ENCODE peak calls at places on chromosomes 6 and 20, in six cellular contexts. Y, K, B, H, G and M are unnamed samples.
A peak's percentile ranks its signal among the peaks of the same experiment; 100 is the strongest.

GRCh38 chr20:45090481-45090880 is 10.4 kb downstream of the KCNS1 start:
- DNase-seq in Y (no peak), K (no peak), B (no peak), H (no peak), G (no peak), M (no peak)

GRCh38 chr6:137315081-137315480 is 95.9 kb upstream of the IFNGR1 start:
- DNase-seq in Y (no peak), K (no peak), B (no peak), H (no peak), G (no peak), M (no peak)

GRCh38 chr6:55875420-55875819 is at the start of gene BMP5:
- DNase-seq in Y (no peak), K (no peak), B (no peak), H (no peak), G (no peak), M (no peak)

GRCh38 chr20:39640147-39640546 is 678.0 kb downstream of the DHX35 start:
- DNase-seq in Y (no peak), K (no peak), B (no peak), H (no peak), G (no peak), M (no peak)

GRCh38 chr6:121531658-121532167 is 96.3 kb downstream of the GJA1 start:
- DNase-seq in Y (no peak), K (peak; percentile 17), B (no peak), H (no peak), G (no peak), M (no peak)

GRCh38 chr6:128580224-128581110 is 60.1 kb upstream of the PTPRK start:
- DNase-seq in Y (no peak), K (no peak), B (no peak), H (no peak), G (no peak), M (no peak)

GRCh38 chr6:111600588-111601440 is 4.9 kb downstream of the TRAF3IP2 start:
- DNase-seq in Y (no peak), K (peak; percentile 43), B (peak; percentile 21), H (no peak), G (peak; percentile 75), M (no peak)

GRCh38 chr6:88666906-88667305 is 296.5 kb downstream of the RNGTT start:
- DNase-seq in Y (no peak), K (no peak), B (no peak), H (no peak), G (no peak), M (no peak)

GRCh38 chr6:23414204-23414501 is 711.9 kb upstream of the NRSN1 start:
- DNase-seq in Y (no peak), K (peak; percentile 3), B (peak; percentile 91), H (no peak), G (no peak), M (no peak)

GRCh38 chr6:159077123-159077522 is 32.3 kb upstream of the TAGAP start:
- DNase-seq in Y (no peak), K (no peak), B (no peak), H (peak; percentile 38), G (no peak), M (no peak)

GRCh38 chr6:142384455-142385332 is 82.9 kb downstream of the ADGRG6 start:
- DNase-seq in Y (no peak), K (no peak), B (no peak), H (no peak), G (no peak), M (no peak)

GRCh38 chr20:8360035-8360434 is 228.0 kb downstream of the PLCB1 start:
- DNase-seq in Y (no peak), K (no peak), B (no peak), H (no peak), G (no peak), M (no peak)

GRCh38 chr20:53875452-53875851 is 194.9 kb downstream of the BCAS1 start:
- DNase-seq in Y (no peak), K (no peak), B (no peak), H (no peak), G (no peak), M (peak; percentile 64)

GRCh38 chr6:111724505-111724904 is 118.8 kb upstream of the TRAF3IP2 start:
- DNase-seq in Y (no peak), K (no peak), B (no peak), H (no peak), G (no peak), M (no peak)

GRCh38 chr6:110053395-110054240 is 75.5 kb downstream of the GPR6 start:
- DNase-seq in Y (peak; percentile 40), K (peak; percentile 10), B (peak; percentile 44), H (no peak), G (no peak), M (peak; percentile 36)

GRCh38 chr6:27311806-27312145 is 297 bp downstream of the POM121L2 start:
- DNase-seq in Y (no peak), K (no peak), B (no peak), H (no peak), G (no peak), M (no peak)

GRCh38 chr6:140669321-140669720 is 1294.9 kb upstream of the CITED2 start:
- DNase-seq in Y (no peak), K (no peak), B (no peak), H (no peak), G (no peak), M (no peak)

GRCh38 chr6:142395768-142396231 is 94.0 kb downstream of the ADGRG6 start:
- DNase-seq in Y (no peak), K (no peak), B (peak; percentile 94), H (no peak), G (no peak), M (no peak)

GRCh38 chr20:52454660-52455059 is 263.1 kb upstream of the ZFP64 start:
- DNase-seq in Y (no peak), K (no peak), B (no peak), H (no peak), G (no peak), M (no peak)

GRCh38 chr6:16761469-16762264 is 407 bp upstream of the ATXN1 start:
- DNase-seq in Y (peak; percentile 91), K (peak; percentile 95), B (peak; percentile 89), H (peak; percentile 87), G (peak; percentile 95), M (peak; percentile 93)

GRCh38 chr6:16760536-16761468 is at the start of gene ATXN1:
- DNase-seq in Y (peak; percentile 74), K (peak; percentile 63), B (peak; percentile 69), H (peak; percentile 63), G (peak; percentile 85), M (peak; percentile 70)

GRCh38 chr6:16758163-16758975 is 2.9 kb downstream of the ATXN1 start:
- DNase-seq in Y (no peak), K (peak; percentile 26), B (no peak), H (no peak), G (no peak), M (peak; percentile 36)

GRCh38 chr6:16759181-16759645 is 2.0 kb downstream of the ATXN1 start:
- DNase-seq in Y (no peak), K (no peak), B (no peak), H (no peak), G (no peak), M (peak; percentile 36)

GRCh38 chr6:16759646-16760535 is 1.4 kb downstream of the ATXN1 start:
- DNase-seq in Y (peak; percentile 92), K (peak; percentile 94), B (peak; percentile 88), H (peak; percentile 92), G (peak; percentile 97), M (peak; percentile 90)
- TF ChIP-seq POLR2A in Y (peak; percentile 99), K (peak; percentile 98), B (no peak), H (peak; percentile 75), G (peak; percentile 90), M (no peak)

DNA sequence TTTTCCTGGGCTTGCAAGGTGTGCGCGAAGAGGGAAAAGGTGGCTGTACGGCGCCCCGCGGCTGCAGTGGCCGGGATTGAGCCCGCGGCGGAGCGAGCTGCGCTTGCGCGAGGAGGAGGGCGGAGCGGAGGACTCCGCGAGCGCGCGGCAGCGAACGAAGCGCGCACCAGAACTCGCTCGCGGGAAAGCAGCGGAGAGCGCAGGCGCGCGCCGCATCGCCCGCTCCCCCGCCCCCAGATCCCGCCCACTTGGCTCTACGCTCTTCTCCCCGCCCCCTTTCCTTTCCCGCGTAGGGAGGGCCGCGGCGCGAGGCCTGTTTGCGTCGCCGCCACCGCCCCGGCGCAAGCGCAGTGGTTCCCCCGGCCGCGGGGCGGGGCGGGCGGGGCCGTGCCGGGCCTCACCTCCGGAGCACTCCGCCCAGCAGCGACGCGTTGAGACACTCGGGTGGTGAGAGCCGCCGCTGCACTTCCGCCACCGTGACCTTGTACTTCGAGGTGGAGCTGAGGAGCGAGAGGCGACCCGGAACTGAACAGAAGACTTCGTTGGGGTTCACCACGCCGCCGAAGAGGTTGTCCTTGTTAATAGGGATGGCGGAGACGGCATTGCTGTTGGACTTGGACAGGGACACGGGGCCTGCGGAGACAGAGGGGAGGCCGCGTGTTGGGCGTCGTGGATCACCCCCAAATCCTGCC is 10.6 kb downstream of the TFAP2A start:
- DNase-seq in Y (peak; percentile 93), K (peak; percentile 84), B (peak; percentile 90), H (peak; percentile 86), G (peak; percentile 92), M (peak; percentile 95)
- TF ChIP-seq POLR2A in Y (peak; percentile 4), K (peak; percentile 39), B (no peak), H (no peak), G (no peak), M (no peak)

DNA sequence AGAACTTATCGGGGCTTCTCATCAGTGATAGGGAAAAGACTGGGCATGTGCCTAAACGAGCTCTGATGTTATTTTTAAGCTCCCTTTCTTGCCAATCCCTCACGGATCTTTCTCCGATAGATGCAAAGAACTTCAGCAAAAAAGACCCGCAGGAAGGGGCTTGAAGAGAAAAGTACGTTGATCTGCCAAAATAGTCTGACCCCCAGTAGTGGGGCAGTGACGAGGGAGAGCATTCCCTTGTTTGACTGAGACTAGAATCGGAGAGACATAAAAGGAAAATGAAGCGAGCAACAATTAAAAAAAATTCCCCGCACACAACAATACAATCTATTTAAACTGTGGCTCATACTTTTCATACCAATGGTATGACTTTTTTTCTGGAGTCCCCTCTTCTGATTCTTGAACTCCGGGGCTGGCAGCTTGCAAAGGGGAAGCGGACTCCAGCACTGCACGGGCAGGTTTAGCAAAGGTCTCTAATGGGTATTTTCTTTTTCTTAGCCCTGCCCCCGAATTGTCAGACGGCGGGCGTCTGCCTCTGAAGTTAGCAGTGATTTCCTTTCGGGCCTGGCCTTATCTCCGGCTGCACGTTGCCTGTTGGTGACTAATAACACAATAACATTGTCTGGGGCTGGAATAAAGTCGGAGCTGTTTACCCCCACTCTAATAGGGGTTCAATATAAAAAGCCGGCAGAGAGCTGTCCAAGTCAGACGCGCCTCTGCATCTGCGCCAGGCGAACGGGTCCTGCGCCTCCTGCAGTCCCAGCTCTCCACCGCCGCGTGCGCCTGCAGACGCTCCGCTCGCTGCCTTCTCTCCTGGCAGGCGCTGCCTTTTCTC is at the start of gene EDN1:
- DNase-seq in Y (peak; percentile 70), K (peak; percentile 75), B (peak; percentile 100), H (peak; percentile 55), G (peak; percentile 85), M (peak; percentile 82)
- TF ChIP-seq POLR2A in Y (peak; percentile 66), K (peak; percentile 45), B (peak; percentile 100), H (peak; percentile 23), G (peak; percentile 50), M (no peak)

GRCh38 chr6:24720604-24721460 is 1.9 kb upstream of the C6orf62 start:
- DNase-seq in Y (peak; percentile 100), K (peak; percentile 100), B (peak; percentile 100), H (peak; percentile 100), G (peak; percentile 100), M (peak; percentile 100)

GRCh38 chr6:24721461-24722215 is 2.7 kb upstream of the C6orf62 start:
- DNase-seq in Y (peak; percentile 89), K (peak; percentile 89), B (no peak), H (no peak), G (no peak), M (peak; percentile 94)

GRCh38 chr6:24718449-24719124 is 367 bp downstream of the C6orf62 start:
- DNase-seq in Y (no peak), K (no peak), B (peak; percentile 21), H (no peak), G (no peak), M (no peak)

GRCh38 chr6:24720131-24720603 is 1.2 kb upstream of the C6orf62 start:
- DNase-seq in Y (peak; percentile 60), K (peak; percentile 60), B (peak; percentile 60), H (peak; percentile 61), G (peak; percentile 84), M (peak; percentile 27)

GRCh38 chr6:24719125-24719931 is at the start of gene C6orf62:
- DNase-seq in Y (peak; percentile 31), K (peak; percentile 23), B (peak; percentile 28), H (no peak), G (no peak), M (peak; percentile 33)
- TF ChIP-seq POLR2A in Y (no peak), K (peak; percentile 5), B (peak; percentile 57), H (no peak), G (no peak), M (no peak)